ENCODE peak calls at places on chromosomes 6 and 20, in four cellular contexts. V, Z, J and T are unnamed samples.

GRCh38 chr6:2037230-2037926 is 208.0 kb downstream of the GMDS start:
- DNase-seq in V (peak; percentile 28), Z (no peak), J (peak; percentile 44), T (no peak)

GRCh38 chr6:71642120-71642519 is 244.2 kb upstream of the RIMS1 start:
- DNase-seq in V (no peak), Z (no peak), J (no peak), T (no peak)

GRCh38 chr20:38001173-38001875 is 31.9 kb downstream of the TTI1 start:
- DNase-seq in V (peak; percentile 91), Z (no peak), J (no peak), T (peak; percentile 87)

GRCh38 chr6:74939309-74939708 is 266.5 kb downstream of the COL12A1 start:
- DNase-seq in V (no peak), Z (no peak), J (no peak), T (no peak)

GRCh38 chr6:107853226-107853625 is 29.1 kb upstream of the SCML4 start:
- DNase-seq in V (no peak), Z (no peak), J (no peak), T (no peak)

GRCh38 chr6:166572370-166573261 is 13.9 kb downstream of the RAMACL start:
- DNase-seq in V (peak; percentile 98), Z (no peak), J (peak; percentile 72), T (peak; percentile 99)

GRCh38 chr6:123715243-123715863 is 78.6 kb upstream of the TRDN start:
- DNase-seq in V (no peak), Z (peak; percentile 31), J (peak; percentile 59), T (peak; percentile 48)

GRCh38 chr6:128738112-128738511 is 144.8 kb upstream of the LAMA2 start:
- DNase-seq in V (no peak), Z (no peak), J (no peak), T (no peak)

GRCh38 chr20:17793986-17794385 is 94.2 kb downstream of the BANF2 start:
- DNase-seq in V (no peak), Z (no peak), J (no peak), T (no peak)

GRCh38 chr20:41480054-41480770 is 113.6 kb upstream of the EMILIN3 start:
- DNase-seq in V (no peak), Z (no peak), J (no peak), T (peak; percentile 33)

GRCh38 chr20:25418779-25419178 is 11.3 kb downstream of the GINS1 start:
- DNase-seq in V (peak; percentile 69), Z (no peak), J (no peak), T (peak; percentile 17)

GRCh38 chr6:149771925-149772324 is 22.4 kb downstream of the PCMT1 start:
- DNase-seq in V (no peak), Z (no peak), J (no peak), T (no peak)

GRCh38 chr6:134714679-134715078 is 235.2 kb downstream of the ALDH8A1 start:
- DNase-seq in V (peak; percentile 35), Z (no peak), J (no peak), T (peak; percentile 78)

GRCh38 chr20:2143594-2143993 is 42.0 kb downstream of the STK35 start:
- DNase-seq in V (no peak), Z (no peak), J (no peak), T (no peak)

GRCh38 chr6:77740380-77740779 is 87.5 kb downstream of the MEI4 start:
- DNase-seq in V (peak; percentile 8), Z (no peak), J (no peak), T (peak; percentile 11)

GRCh38 chr20:33753763-33754162 is 22.0 kb downstream of the ZNF341 start:
- DNase-seq in V (peak; percentile 38), Z (no peak), J (no peak), T (peak; percentile 35)

GRCh38 chr6:2817778-2818443 is 23.8 kb downstream of the SERPINB1 start:
- DNase-seq in V (peak; percentile 61), Z (no peak), J (no peak), T (no peak)

GRCh38 chr6:126376682-126377081 is 36.8 kb downstream of the CENPW start:
- DNase-seq in V (no peak), Z (no peak), J (peak; percentile 55), T (no peak)

GRCh38 chr6:149499066-149499465 is 14.3 kb upstream of the ZC3H12D start:
- DNase-seq in V (peak; percentile 98), Z (no peak), J (no peak), T (peak; percentile 95)

GRCh38 chr6:15400572-15401004 is 154.7 kb downstream of the JARID2 start:
- DNase-seq in V (peak; percentile 16), Z (no peak), J (peak; percentile 56), T (peak; percentile 70)

GRCh38 chr6:52663120-52663934 is 7.6 kb upstream of the TMEM14A start:
- DNase-seq in V (peak; percentile 80), Z (peak; percentile 70), J (peak; percentile 72), T (peak; percentile 85)

GRCh38 chr6:106502534-106502933 is 126.8 kb downstream of the RTN4IP1 start:
- DNase-seq in V (no peak), Z (no peak), J (no peak), T (no peak)

GRCh38 chr20:46802696-46803445 is 91.8 kb upstream of the EYA2 start:
- DNase-seq in V (no peak), Z (no peak), J (no peak), T (no peak)

GRCh38 chr6:34953084-34954025 is 64.3 kb downstream of the ANKS1A start:
- DNase-seq in V (peak; percentile 80), Z (no peak), J (peak; percentile 31), T (peak; percentile 91)

GRCh38 chr6:133241088-133241900 is at the start of gene EYA4:
- DNase-seq in V (peak; percentile 74), Z (peak; percentile 59), J (peak; percentile 45), T (peak; percentile 52)

GRCh38 chr20:841568-842546 is 8.3 kb downstream of the FAM110A start:
- DNase-seq in V (no peak), Z (no peak), J (peak; percentile 85), T (no peak)

GRCh38 chr6:95352064-95352463 is 225.3 kb upstream of the MANEA start:
- DNase-seq in V (no peak), Z (no peak), J (no peak), T (no peak)

GRCh38 chr20:8874437-8874836 is 194.4 kb upstream of the PLCB4 start:
- DNase-seq in V (no peak), Z (no peak), J (no peak), T (no peak)

GRCh38 chr20:57654998-57655811 is 35.0 kb upstream of the ZBP1 start:
- DNase-seq in V (no peak), Z (no peak), J (peak; percentile 46), T (no peak)

GRCh38 chr20:43925215-43925614 is 10.6 kb downstream of the TOX2 start:
- DNase-seq in V (no peak), Z (no peak), J (no peak), T (no peak)

GRCh38 chr20:32823078-32823477 is 3.3 kb downstream of the MAPRE1 start:
- DNase-seq in V (peak; percentile 82), Z (no peak), J (peak; percentile 74), T (peak; percentile 93)

GRCh38 chr6:33958863-33959651 is 155.3 kb upstream of the MLN start:
- DNase-seq in V (no peak), Z (no peak), J (peak; percentile 65), T (no peak)

GRCh38 chr6:15148356-15149058 is 97.4 kb upstream of the JARID2 start:
- DNase-seq in V (peak; percentile 90), Z (no peak), J (peak; percentile 48), T (peak; percentile 43)

GRCh38 chr6:112014483-112014882 is 39.4 kb upstream of the CCN6 start:
- DNase-seq in V (peak; percentile 83), Z (no peak), J (no peak), T (no peak)

GRCh38 chr6:89970072-89970471 is 75.8 kb downstream of the GJA10 start:
- DNase-seq in V (no peak), Z (no peak), J (no peak), T (no peak)
- H2BK15ac ChIP-seq in V (no peak overlapping the region), Z (no peak overlapping the region), J (no peak overlapping the region), T (no peak overlapping the region)

GRCh38 chr20:35270021-35270902 is 7.7 kb downstream of the MMP24OS start:
- DNase-seq in V (no peak), Z (no peak), J (peak; percentile 66), T (no peak)
- H2AK5ac ChIP-seq in V (no peak overlapping the region), Z (peak overlapping the region; percentile 18), J (no peak overlapping the region), T (peak overlapping the region; percentile 23)

GRCh38 chr6:36843169-36843568 is 3.9 kb upstream of the CPNE5 start:
- DNase-seq in V (no peak), Z (no peak), J (no peak), T (no peak)

GRCh38 chr6:36839819-36840379 is 655 bp upstream of the CPNE5 start:
- DNase-seq in V (no peak), Z (no peak), J (peak; percentile 32), T (peak; percentile 40)

GRCh38 chr6:36841756-36842155 is 2.5 kb upstream of the CPNE5 start:
- DNase-seq in V (no peak), Z (no peak), J (no peak), T (no peak)

GRCh38 chr6:36838896-36839818 is at the start of gene CPNE5:
- DNase-seq in V (no peak), Z (no peak), J (peak; percentile 35), T (no peak)

DNA sequence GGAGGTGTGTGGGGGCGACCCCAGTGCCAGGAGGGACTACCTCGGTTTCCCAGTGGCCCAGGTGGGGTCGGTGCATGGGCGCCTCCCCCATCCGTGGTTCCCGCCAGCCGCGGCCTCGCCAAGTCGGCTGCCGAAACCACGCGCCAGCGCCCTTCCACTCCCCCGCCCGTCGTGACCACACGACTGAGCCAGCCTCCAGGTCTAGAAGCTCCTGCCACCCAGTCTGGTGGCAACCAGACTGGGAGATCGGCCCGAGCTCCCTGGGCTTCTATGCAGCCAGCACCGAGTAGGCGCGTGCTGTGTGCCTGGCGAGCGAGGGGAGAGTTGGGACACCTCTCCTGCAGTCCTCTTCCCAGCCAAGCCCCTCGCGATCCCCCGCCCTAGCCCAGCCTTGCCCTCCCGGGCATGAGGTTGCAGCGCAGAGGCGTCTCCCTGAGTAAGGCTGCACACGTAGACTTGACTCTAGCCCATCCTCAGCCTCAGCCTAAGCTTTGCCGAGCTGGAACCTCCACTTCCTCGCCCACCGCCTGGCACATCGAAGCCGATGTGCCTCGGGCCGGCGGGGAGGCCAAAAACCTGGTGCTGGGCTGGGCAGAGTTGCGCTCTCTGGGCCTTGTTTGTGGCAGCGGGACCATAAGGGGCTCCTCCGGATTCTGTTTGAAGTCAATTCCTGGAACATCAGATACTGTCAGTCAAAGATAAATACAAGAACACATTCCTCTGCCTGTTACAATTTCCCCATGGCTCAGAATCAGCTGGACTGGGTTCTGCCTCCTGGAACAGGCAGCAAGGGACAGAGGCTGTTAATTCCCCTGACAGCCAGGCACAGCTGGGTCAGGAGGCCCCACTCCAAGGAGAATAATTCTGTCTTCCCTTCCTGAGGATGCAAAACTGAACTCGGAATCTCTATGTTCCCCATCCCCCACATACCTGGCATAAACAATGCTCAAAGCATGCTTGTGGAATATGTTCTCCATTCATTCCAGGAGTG is 1.5 kb upstream of the CPNE5 start:
- DNase-seq in V (no peak), Z (no peak), J (peak; percentile 36), T (no peak)
- H2BK15ac ChIP-seq in V (no peak overlapping the region), Z (peak overlapping the region; percentile 89), J (no peak overlapping the region), T (no peak overlapping the region)

DNA sequence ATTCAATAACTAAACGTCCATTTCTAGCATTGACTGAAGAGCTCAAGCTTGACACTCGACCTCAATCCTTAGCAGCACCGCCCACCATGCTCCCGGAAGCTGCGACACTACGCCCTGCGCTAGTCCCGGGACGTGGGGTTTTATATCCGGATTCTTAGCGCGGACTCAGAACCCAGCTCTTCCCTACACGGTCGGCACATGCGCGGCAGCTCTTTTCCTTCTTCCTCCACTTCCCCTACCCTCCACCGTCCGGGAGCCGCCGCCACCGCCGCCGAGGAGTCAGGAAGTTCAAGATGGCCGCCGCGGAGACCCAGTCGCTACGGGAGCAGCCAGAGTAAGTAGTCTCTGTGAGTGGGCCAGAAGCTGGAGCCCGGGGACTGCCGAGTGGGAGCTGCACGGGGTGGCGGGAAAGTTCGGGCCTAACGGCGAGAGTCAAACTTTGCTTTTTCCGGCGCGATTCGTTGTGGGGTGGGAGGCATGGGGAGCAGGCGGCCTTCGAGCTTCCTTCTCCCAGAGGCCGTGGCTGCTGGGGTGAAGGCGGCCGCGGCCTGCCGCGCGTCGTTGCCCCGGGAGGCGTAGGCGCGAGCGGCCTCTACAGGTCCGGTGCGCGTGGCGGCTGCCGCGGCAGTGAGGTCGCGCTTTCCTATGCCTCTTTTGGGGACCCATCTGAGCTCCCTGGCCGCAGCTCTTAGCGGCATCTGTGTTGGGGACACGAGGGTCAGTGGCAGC is 57.6 kb downstream of the FAM217A start:
- DNase-seq in V (peak; percentile 96), Z (peak; percentile 87), J (peak; percentile 99), T (peak; percentile 98)
- H2AK5ac ChIP-seq in V (peak overlapping the region; percentile 77), Z (peak overlapping the region; percentile 78), J (no peak overlapping the region), T (peak overlapping the region; percentile 51)